ENCODE peak calls at places on chromosome 12, in six cellular contexts. One of them, this sample, is unnamed.

GRCh38 chr12:104348283-104348993 is 44.9 kb downstream of the EID3 start:
- DNase-seq in A549: no peak
- DNase-seq in HepG2: no peak
- DNase-seq in GM12878: no peak
- DNase-seq in K562: no peak
- DNase-seq in endothelial cell of umbilical vein: no peak
- DNase-seq in this sample: no peak

GRCh38 chr12:131598717-131599116 is 112.2 kb upstream of the SFSWAP start:
- DNase-seq in A549: no peak
- DNase-seq in HepG2: no peak
- DNase-seq in GM12878: no peak
- DNase-seq in K562: no peak
- DNase-seq in endothelial cell of umbilical vein: no peak
- DNase-seq in this sample: no peak

GRCh38 chr12:99137124-99137845 is 492.2 kb downstream of the APAF1 start:
- DNase-seq in A549: no peak
- DNase-seq in HepG2: no peak
- DNase-seq in GM12878: no peak
- DNase-seq in K562: no peak
- DNase-seq in endothelial cell of umbilical vein: no peak
- DNase-seq in this sample: no peak

GRCh38 chr12:47408171-47408871 is 297.5 kb downstream of the RPAP3 start:
- DNase-seq in A549: peak
- DNase-seq in HepG2: peak
- DNase-seq in GM12878: peak
- DNase-seq in K562: peak
- DNase-seq in endothelial cell of umbilical vein: peak
- DNase-seq in this sample: peak

GRCh38 chr12:44158746-44159145 is 322.9 kb downstream of the TMEM117 start:
- DNase-seq in A549: no peak
- DNase-seq in HepG2: no peak
- DNase-seq in GM12878: no peak
- DNase-seq in K562: no peak
- DNase-seq in endothelial cell of umbilical vein: no peak
- DNase-seq in this sample: no peak

GRCh38 chr12:100190013-100190394 is 10.6 kb upstream of the ACTR6 start:
- DNase-seq in A549: no peak
- DNase-seq in HepG2: no peak
- DNase-seq in GM12878: no peak
- DNase-seq in K562: peak
- DNase-seq in endothelial cell of umbilical vein: no peak
- DNase-seq in this sample: peak

GRCh38 chr12:114679942-114680341 is 4.0 kb downstream of the TBX3 start:
- DNase-seq in A549: no peak
- DNase-seq in HepG2: no peak
- DNase-seq in GM12878: no peak
- DNase-seq in K562: no peak
- DNase-seq in endothelial cell of umbilical vein: no peak
- DNase-seq in this sample: no peak

GRCh38 chr12:1540690-1541089 is 53.7 kb downstream of the FBXL14 start:
- DNase-seq in A549: no peak
- DNase-seq in HepG2: peak
- DNase-seq in GM12878: no peak
- DNase-seq in K562: no peak
- DNase-seq in endothelial cell of umbilical vein: no peak
- DNase-seq in this sample: no peak

GRCh38 chr12:108832208-108832607 is 25.2 kb downstream of the SSH1 start:
- DNase-seq in A549: no peak
- DNase-seq in HepG2: no peak
- DNase-seq in GM12878: no peak
- DNase-seq in K562: no peak
- DNase-seq in endothelial cell of umbilical vein: peak
- DNase-seq in this sample: no peak

GRCh38 chr12:44227601-44228000 is 391.7 kb downstream of the TMEM117 start:
- DNase-seq in A549: no peak
- DNase-seq in HepG2: no peak
- DNase-seq in GM12878: no peak
- DNase-seq in K562: no peak
- DNase-seq in endothelial cell of umbilical vein: no peak
- DNase-seq in this sample: no peak

GRCh38 chr12:64669270-64669842 is 59.1 kb downstream of the RASSF3 start:
- DNase-seq in A549: no peak
- DNase-seq in HepG2: peak
- DNase-seq in GM12878: peak
- DNase-seq in K562: peak
- DNase-seq in endothelial cell of umbilical vein: peak
- DNase-seq in this sample: peak

DNA sequence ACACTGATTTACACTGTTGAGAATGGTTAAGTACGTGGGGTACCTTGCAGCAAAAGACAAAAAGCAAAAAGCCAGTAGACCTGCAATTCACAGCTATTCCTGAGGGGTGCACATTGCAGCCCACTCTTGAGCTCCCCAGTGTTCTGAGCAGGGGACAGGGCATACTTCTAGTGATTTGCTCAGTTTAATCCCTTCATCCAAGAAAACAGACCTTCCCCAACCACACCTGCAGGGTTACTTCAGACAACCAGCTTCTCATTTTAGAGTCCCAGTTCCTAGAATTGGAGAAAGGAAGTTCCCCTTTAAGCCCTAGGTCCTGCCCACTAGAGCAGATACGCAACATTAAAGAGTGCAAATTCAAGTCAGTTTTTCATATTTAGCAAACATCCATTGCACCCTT is 3.6 kb upstream of the WSB2 start:
- DNase-seq in A549: no peak
- DNase-seq in HepG2: no peak
- DNase-seq in GM12878: no peak
- DNase-seq in K562: peak
- DNase-seq in endothelial cell of umbilical vein: peak
- DNase-seq in this sample: peak
- TF ChIP-seq CTCF in A549: no peak
- TF ChIP-seq CTCF in HepG2: peak
- TF ChIP-seq CTCF in GM12878: peak
- TF ChIP-seq CTCF in K562: peak
- TF ChIP-seq CTCF in endothelial cell of umbilical vein: peak
- TF ChIP-seq CTCF in this sample: peak

GRCh38 chr12:9851050-9851449 is 18.1 kb downstream of the CLEC2B start:
- DNase-seq in A549: no peak
- DNase-seq in HepG2: no peak
- DNase-seq in GM12878: no peak
- DNase-seq in K562: no peak
- DNase-seq in endothelial cell of umbilical vein: no peak
- DNase-seq in this sample: peak

GRCh38 chr12:9851927-9852326 is 17.2 kb downstream of the CLEC2B start:
- DNase-seq in A549: no peak
- DNase-seq in HepG2: no peak
- DNase-seq in GM12878: no peak
- DNase-seq in K562: no peak
- DNase-seq in endothelial cell of umbilical vein: no peak
- DNase-seq in this sample: no peak

GRCh38 chr12:9843416-9843815 is 16.1 kb downstream of the KLRF1 start:
- DNase-seq in A549: no peak
- DNase-seq in HepG2: no peak
- DNase-seq in GM12878: no peak
- DNase-seq in K562: no peak
- DNase-seq in endothelial cell of umbilical vein: no peak
- DNase-seq in this sample: no peak

DNA sequence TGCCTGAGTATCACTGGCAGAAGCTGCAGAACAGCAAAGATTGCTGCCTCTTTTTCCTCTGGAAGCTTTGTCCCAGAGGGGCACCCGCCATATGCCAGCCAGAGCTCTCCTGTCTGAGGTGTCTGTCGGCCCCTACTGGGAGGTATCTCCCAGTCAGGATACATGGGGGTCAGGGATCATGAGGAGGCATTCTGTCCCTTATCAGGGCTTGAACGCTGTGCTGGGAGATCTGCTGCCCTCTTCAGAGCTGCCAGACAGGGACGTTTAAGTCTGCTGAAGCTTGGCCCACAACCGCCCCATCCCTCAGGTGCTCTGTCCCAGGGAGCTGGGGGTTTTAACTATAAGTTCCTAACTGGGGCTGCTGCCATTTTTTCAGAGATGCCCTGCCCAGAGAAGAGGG is 20.3 kb downstream of the CLEC2B start:
- DNase-seq in A549: no peak
- DNase-seq in HepG2: no peak
- DNase-seq in GM12878: no peak
- DNase-seq in K562: no peak
- DNase-seq in endothelial cell of umbilical vein: no peak
- DNase-seq in this sample: no peak
- TF ChIP-seq MAX in A549: no peak
- TF ChIP-seq MAX in HepG2: no peak
- TF ChIP-seq MAX in GM12878: no peak
- TF ChIP-seq MAX in K562: no peak
- TF ChIP-seq MAX in endothelial cell of umbilical vein: no peak
- TF ChIP-seq MAX in this sample: no peak

DNA sequence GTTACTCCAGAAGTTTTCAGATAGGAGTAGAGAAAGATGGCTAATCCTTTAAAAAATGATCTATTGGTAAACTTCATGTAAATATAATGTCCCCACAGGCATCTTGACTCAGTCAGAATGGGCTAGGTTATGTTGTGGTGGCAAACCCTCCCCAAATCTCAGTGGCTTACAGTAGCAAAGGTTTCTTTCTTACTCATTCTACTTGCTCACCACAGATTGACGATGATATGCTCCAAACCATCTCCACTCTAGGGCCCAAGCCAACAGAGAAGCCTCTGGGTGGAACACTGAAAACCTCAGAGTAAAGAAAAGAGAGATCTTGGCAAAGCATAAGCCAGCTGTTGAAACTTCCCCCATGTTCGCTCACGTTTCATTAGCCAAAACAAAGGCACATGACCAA is 146.4 kb downstream of the EMP1 start:
- DNase-seq in A549: no peak
- DNase-seq in HepG2: no peak
- DNase-seq in GM12878: no peak
- DNase-seq in K562: no peak
- DNase-seq in endothelial cell of umbilical vein: no peak
- DNase-seq in this sample: no peak
- TF ChIP-seq MYC in A549: no peak
- TF ChIP-seq MYC in HepG2: no peak
- TF ChIP-seq MYC in GM12878: no peak
- TF ChIP-seq MYC in K562: no peak
- TF ChIP-seq MYC in endothelial cell of umbilical vein: no peak
- TF ChIP-seq MYC in this sample: no peak

GRCh38 chr12:86186449-86186848 is 69.7 kb downstream of the MGAT4C start:
- DNase-seq in A549: peak
- DNase-seq in HepG2: peak
- DNase-seq in GM12878: no peak
- DNase-seq in K562: no peak
- DNase-seq in endothelial cell of umbilical vein: no peak
- DNase-seq in this sample: peak
- TF ChIP-seq CTCF in A549: no peak
- TF ChIP-seq CTCF in HepG2: no peak
- TF ChIP-seq CTCF in GM12878: no peak
- TF ChIP-seq CTCF in K562: no peak
- TF ChIP-seq CTCF in endothelial cell of umbilical vein: no peak
- TF ChIP-seq CTCF in this sample: peak

DNA sequence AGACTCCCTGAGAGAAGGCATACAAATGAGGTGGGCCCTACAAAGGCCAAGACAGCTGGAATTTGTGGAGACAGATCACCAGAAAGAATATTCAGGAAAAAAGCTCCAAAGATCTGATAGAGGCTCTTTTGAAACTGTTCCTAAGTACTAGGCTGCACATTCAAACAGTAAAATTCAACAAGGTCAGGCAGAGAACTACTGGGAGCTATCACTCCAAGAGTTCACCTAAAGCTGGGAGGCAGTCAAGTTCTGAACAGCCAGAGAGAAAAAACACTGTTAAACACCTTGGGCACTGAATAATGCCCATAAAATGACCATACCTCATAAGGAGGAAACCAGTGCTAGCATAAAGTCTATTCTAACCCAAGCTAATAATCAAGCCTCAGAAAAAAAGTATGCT is 28.6 kb downstream of the MED13L start:
- DNase-seq in A549: no peak
- DNase-seq in HepG2: no peak
- DNase-seq in GM12878: no peak
- DNase-seq in K562: no peak
- DNase-seq in endothelial cell of umbilical vein: no peak
- DNase-seq in this sample: no peak
- TF ChIP-seq MAX in A549: no peak
- TF ChIP-seq MAX in HepG2: no peak
- TF ChIP-seq MAX in GM12878: no peak
- TF ChIP-seq MAX in K562: no peak
- TF ChIP-seq MAX in endothelial cell of umbilical vein: no peak
- TF ChIP-seq MAX in this sample: no peak